ENCODE peak calls at places on chromosome 5, in seven cellular contexts. E is activated CD4-positive, CD25-positive, alpha-beta regulatory T cell; D is activated T-helper 1 cell treated with Interleukin-2 at 50 U/mL for 16 hours; Z is heart left ventricle; O is hypothalamus; P is NCI-H2081; I is non-pigmented ciliary epithelial cell. T is an unnamed sample.

GRCh38 chr5:122656107-122656506 is 118.8 kb upstream of the SNX2 start:
- DNase-seq in E (no peak), D (no peak), Z (no peak), O (no peak), P (no peak), I (no peak), T (no peak)

GRCh38 chr5:72441861-72442540 is 65.2 kb downstream of the ZNF366 start:
- DNase-seq in E (no peak), D (no peak), Z (no peak), O (no peak), P (no peak), I (peak; percentile 86), T (no peak)

GRCh38 chr5:115573133-115573532 is 28.6 kb upstream of the FEM1C start:
- DNase-seq in E (no peak), D (no peak), Z (no peak), O (no peak), P (no peak), I (no peak), T (no peak)

GRCh38 chr5:157178961-157179360 is 1.7 kb upstream of the ITK start:
- DNase-seq in E (no peak), D (no peak), Z (no peak), O (no peak), P (no peak), I (no peak), T (no peak)

GRCh38 chr5:176739461-176740051 is 70.8 kb upstream of the UNC5A start:
- DNase-seq in E (no peak), D (no peak), Z (no peak), O (no peak), P (peak; percentile 82), I (no peak), T (no peak)

GRCh38 chr5:127170918-127171600 is 97.8 kb upstream of the C5orf63 start:
- DNase-seq in E (no peak), D (no peak), Z (no peak), O (no peak), P (no peak), I (no peak), T (no peak)

GRCh38 chr5:172807766-172808311 is 26.2 kb upstream of the ERGIC1 start:
- DNase-seq in E (no peak), D (no peak), Z (no peak), O (no peak), P (no peak), I (no peak), T (no peak)

GRCh38 chr5:37971483-37972024 is 131.7 kb upstream of the GDNF start:
- DNase-seq in E (no peak), D (no peak), Z (no peak), O (no peak), P (no peak), I (no peak), T (no peak)

GRCh38 chr5:164115420-164115819 is 610.0 kb downstream of the MAT2B start:
- DNase-seq in E (no peak), D (no peak), Z (no peak), O (no peak), P (no peak), I (no peak), T (no peak)

GRCh38 chr5:121748690-121749089 is 103.0 kb upstream of the FTMT start:
- DNase-seq in E (no peak), D (no peak), Z (peak; percentile 30), O (no peak), P (no peak), I (no peak), T (no peak)

GRCh38 chr5:151825445-151825844 is 53.7 kb downstream of the G3BP1 start:
- DNase-seq in E (no peak), D (no peak), Z (peak; percentile 72), O (no peak), P (peak; percentile 51), I (peak; percentile 35), T (peak; percentile 68)

GRCh38 chr5:51172853-51173635 is 210.2 kb upstream of the ISL1 start:
- DNase-seq in E (no peak), D (no peak), Z (no peak), O (no peak), P (peak; percentile 88), I (no peak), T (peak; percentile 96)

GRCh38 chr5:169656125-169656990 is 19.3 kb downstream of the DOCK2 start:
- DNase-seq in E (no peak), D (no peak), Z (no peak), O (no peak), P (no peak), I (peak; percentile 19), T (no peak)

GRCh38 chr5:19928556-19929421 is 59.2 kb downstream of the CDH18 start:
- DNase-seq in E (no peak), D (no peak), Z (no peak), O (no peak), P (no peak), I (peak; percentile 67), T (peak; percentile 36)

GRCh38 chr5:52831776-52832511 is 44.2 kb downstream of the ITGA1 start:
- DNase-seq in E (no peak), D (no peak), Z (no peak), O (no peak), P (no peak), I (no peak), T (no peak)

GRCh38 chr5:139767960-139768359 is 27.6 kb upstream of the PSD2 start:
- DNase-seq in E (no peak), D (no peak), Z (peak; percentile 52), O (no peak), P (no peak), I (no peak), T (no peak)

GRCh38 chr5:111756701-111757581 is at the start of gene NREP:
- DNase-seq in E (peak; percentile 0), D (peak; percentile 44), Z (peak; percentile 90), O (peak; percentile 83), P (peak; percentile 80), I (peak; percentile 88), T (peak; percentile 79)

GRCh38 chr5:58466939-58467338 is 7.1 kb upstream of the PLK2 start:
- DNase-seq in E (no peak), D (no peak), Z (no peak), O (no peak), P (no peak), I (no peak), T (no peak)

GRCh38 chr5:135553688-135554462 is 18.1 kb upstream of the NEUROG1 start:
- DNase-seq in E (no peak), D (no peak), Z (no peak), O (no peak), P (no peak), I (no peak), T (peak; percentile 13)

GRCh38 chr5:56876325-56876724 is 33.1 kb upstream of the SETD9 start:
- DNase-seq in E (no peak), D (no peak), Z (no peak), O (no peak), P (no peak), I (no peak), T (no peak)

GRCh38 chr5:30398427-30398826 is 795.1 kb upstream of the CDH6 start:
- DNase-seq in E (no peak), D (no peak), Z (no peak), O (no peak), P (no peak), I (no peak), T (no peak)

GRCh38 chr5:140266471-140267200 is 36.3 kb downstream of the PFDN1 start:
- DNase-seq in E (no peak), D (no peak), Z (no peak), O (no peak), P (no peak), I (no peak), T (no peak)

GRCh38 chr5:172178301-172179031 is 9.6 kb downstream of the STK10 start:
- DNase-seq in E (no peak), D (peak; percentile 38), Z (no peak), O (no peak), P (no peak), I (no peak), T (no peak)

GRCh38 chr5:14665949-14666741 is 1.6 kb downstream of the OTULIN start:
- DNase-seq in E (peak; percentile 24), D (no peak), Z (no peak), O (no peak), P (peak; percentile 32), I (no peak), T (no peak)

GRCh38 chr5:168786142-168786541 is 207.0 kb upstream of the PANK3 start:
- DNase-seq in E (no peak), D (no peak), Z (no peak), O (no peak), P (no peak), I (no peak), T (no peak)